ENCODE peak calls at places on chromosomes 4 and X, in ten cellular contexts. L is neural crest cell; H is EH; N is H4; T is AG20443; J is activated CD8-positive, alpha-beta memory T cell treated with anti-CD3 and anti-CD28 coated beads for 1 hour; V is astrocyte of the spinal cord; G is posterior cingulate gyrus; F is BE2C; U is A549. W is an unnamed sample.

GRCh38 chrX:125203737-125204578 is 115.7 kb upstream of the TEX13C start:
- DNase-seq in L (peak), H (no peak), N (peak), T (peak), J (no peak), V (peak), G (peak), F (no peak), U (peak), W (no peak)

GRCh38 chr4:38237139-38237538 is 276.9 kb downstream of the PTTG2 start:
- DNase-seq in L (no peak), H (peak), N (no peak), T (peak), J (no peak), V (peak), G (no peak), F (no peak), U (no peak), W (no peak)

GRCh38 chrX:23952984-23953907 is 45.4 kb downstream of the CXorf58 start:
- DNase-seq in L (no peak), H (peak), N (peak), T (no peak), J (no peak), V (no peak), G (no peak), F (no peak), U (peak), W (no peak)

GRCh38 chr4:159374749-159375535 is 272.1 kb downstream of the RAPGEF2 start:
- DNase-seq in L (no peak), H (peak), N (no peak), T (peak), J (no peak), V (peak), G (no peak), F (no peak), U (no peak), W (no peak)

GRCh38 chr4:79917246-79917645 is 155.8 kb downstream of the ANTXR2 start:
- DNase-seq in L (no peak), H (peak), N (peak), T (peak), J (no peak), V (peak), G (no peak), F (peak), U (peak), W (no peak)

GRCh38 chrX:132146456-132146855 is 18.6 kb upstream of the FRMD7 start:
- DNase-seq in L (no peak), H (no peak), N (no peak), T (no peak), J (no peak), V (no peak), G (no peak), F (no peak), U (no peak), W (no peak)

GRCh38 chrX:66680451-66680850 is 41.6 kb upstream of the EDA2R start:
- DNase-seq in L (no peak), H (peak), N (no peak), T (peak), J (no peak), V (peak), G (no peak), F (no peak), U (no peak), W (no peak)

GRCh38 chrX:151564035-151564434 is 560 bp downstream of the PASD1 start:
- DNase-seq in L (no peak), H (no peak), N (no peak), T (no peak), J (no peak), V (no peak), G (no peak), F (no peak), U (no peak), W (no peak)

GRCh38 chr4:163343604-163344146 is at the start of gene NPY5R:
- DNase-seq in L (peak), H (no peak), N (no peak), T (no peak), J (no peak), V (no peak), G (peak), F (peak), U (no peak), W (no peak)

GRCh38 chr4:111466821-111467605 is 678.2 kb upstream of the FAM241A start:
- DNase-seq in L (no peak), H (peak), N (peak), T (no peak), J (no peak), V (peak), G (no peak), F (no peak), U (no peak), W (no peak)

GRCh38 chr4:120922390-120923200 is at the start of gene PRDM5:
- DNase-seq in L (peak), H (peak), N (peak), T (peak), J (no peak), V (peak), G (peak), F (peak), U (peak), W (no peak)

W was measured in hypothalamus.